ENCODE peak calls at places on chromosomes 3 and 15, in four cellular contexts. L is OCI-LY7, K is PC-9, W is neuronal stem cell. I is an unnamed sample.

GRCh38 chr15:87599616-87600015 is 656.9 kb downstream of the NTRK3 start:
- DNase-seq in L (no peak), K (no peak), W (no peak), I (peak)

GRCh38 chr15:70376929-70377691 is 279.4 kb upstream of the TLE3 start:
- DNase-seq in L (no peak), K (no peak), W (no peak), I (peak)

GRCh38 chr15:95324596-95325135 is 1005.8 kb upstream of the NR2F2 start:
- DNase-seq in L (no peak), K (no peak), W (no peak), I (no peak)

GRCh38 chr3:194602580-194603300 is 30.5 kb downstream of the TMEM44 start:
- DNase-seq in L (no peak), K (no peak), W (no peak), I (peak)

GRCh38 chr3:72334681-72335457 is 513.4 kb downstream of the SHQ1 start:
- DNase-seq in L (no peak), K (no peak), W (no peak), I (no peak)

GRCh38 chr15:35932541-35932940 is 386.6 kb upstream of the DPH6 start:
- DNase-seq in L (no peak), K (no peak), W (no peak), I (peak)

GRCh38 chr3:135918600-135918999 is 46.9 kb upstream of the PPP2R3A start:
- DNase-seq in L (no peak), K (no peak), W (peak), I (peak)

GRCh38 chr15:71149645-71150557 is 34.6 kb downstream of the THSD4 start:
- DNase-seq in L (no peak), K (no peak), W (no peak), I (peak)

GRCh38 chr3:69504232-69504631 is 118.3 kb upstream of the FRMD4B start:
- DNase-seq in L (no peak), K (no peak), W (no peak), I (peak)

GRCh38 chr3:172394692-172395091 is 53.6 kb downstream of the GHSR start:
- DNase-seq in L (no peak), K (no peak), W (no peak), I (no peak)

GRCh38 chr3:132790806-132791205 is 68.6 kb upstream of the NPHP3 start:
- DNase-seq in L (no peak), K (no peak), W (no peak), I (no peak)

GRCh38 chr15:79682285-79682684 is 214.5 kb downstream of the MTHFS start:
- DNase-seq in L (no peak), K (no peak), W (no peak), I (peak)

GRCh38 chr3:13105851-13106250 is 32.6 kb upstream of the IQSEC1 start:
- DNase-seq in L (no peak), K (no peak), W (no peak), I (no peak)

GRCh38 chr15:94205366-94205765 is 26.0 kb upstream of the MCTP2 start:
- DNase-seq in L (no peak), K (no peak), W (no peak), I (peak)

GRCh38 chr3:114527036-114527644 is 233.3 kb downstream of the TIGIT start:
- DNase-seq in L (peak), K (no peak), W (no peak), I (peak)

GRCh38 chr3:59189561-59190338 is 139.9 kb upstream of the CFAP20DC start:
- DNase-seq in L (no peak), K (peak), W (no peak), I (no peak)

GRCh38 chr15:60949034-60949977 is 279.8 kb downstream of the RORA start:
- DNase-seq in L (no peak), K (no peak), W (no peak), I (no peak)

GRCh38 chr3:8555705-8556314 is 54.2 kb downstream of the LMCD1 start:
- DNase-seq in L (no peak), K (no peak), W (no peak), I (peak)
- H3K4me2 ChIP-seq in L (no peak), K (no peak), W (no peak), I (no peak)

GRCh38 chr3:98769436-98769835 is 6.3 kb downstream of the ST3GAL6 start:
- DNase-seq in L (no peak), K (no peak), W (no peak), I (no peak)
- H3K4me2 ChIP-seq in L (no peak), K (no peak), W (no peak), I (no peak)

GRCh38 chr3:30847589-30847988 is 46.9 kb downstream of the GADL1 start:
- DNase-seq in L (no peak), K (no peak), W (no peak), I (peak)
- H3K4me2 ChIP-seq in L (no peak), K (no peak), W (no peak), I (no peak)

DNA sequence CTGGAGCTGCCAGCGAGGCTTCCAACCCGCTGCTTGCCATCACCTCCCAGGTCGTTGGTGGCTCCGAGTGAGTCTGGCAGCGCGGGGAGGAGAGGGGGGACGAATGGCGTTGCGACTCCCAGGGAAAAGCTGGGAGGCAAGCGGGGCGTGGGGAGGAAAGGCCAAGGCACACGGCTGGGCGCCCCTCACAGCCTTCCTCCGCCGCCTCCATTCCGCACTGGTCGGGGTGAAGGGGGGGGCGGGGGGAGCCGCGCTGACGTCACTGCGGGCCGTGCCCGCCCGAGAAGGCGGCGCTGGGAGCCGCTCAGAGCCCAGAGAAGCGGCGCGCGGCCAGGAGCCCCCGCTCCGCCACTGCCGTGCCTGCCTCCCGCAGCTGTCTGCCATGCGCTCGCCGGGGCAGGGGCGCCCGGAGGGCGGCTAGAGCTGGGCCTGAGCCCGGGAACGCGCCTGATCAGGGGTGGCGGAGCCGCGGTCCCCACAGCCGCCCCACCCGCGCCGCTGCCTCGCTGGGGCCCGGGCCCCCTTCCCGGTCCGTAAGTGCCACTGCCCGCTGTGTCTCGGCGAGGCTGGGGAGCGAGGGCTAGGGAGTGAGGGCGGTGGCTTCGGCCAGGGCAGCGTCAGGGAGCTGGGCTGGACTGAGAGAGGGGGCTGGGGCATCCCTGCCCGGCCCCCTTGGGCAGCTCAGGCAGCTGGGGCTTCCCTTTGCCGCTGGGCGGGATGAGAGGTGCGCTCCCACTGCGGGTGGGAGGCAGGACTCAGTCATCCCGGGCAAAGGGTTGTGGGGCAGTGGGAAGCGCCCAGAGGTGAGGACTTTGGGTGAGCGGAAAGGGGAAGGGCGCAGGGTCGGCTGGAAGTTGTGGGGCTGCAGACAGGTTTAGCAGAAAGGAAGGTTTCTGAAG is 27.8 kb upstream of the POLG start:
- DNase-seq in L (no peak), K (no peak), W (no peak), I (no peak)
- H3K4me2 ChIP-seq in L (no peak), K (no peak), W (no peak), I (no peak)

DNA sequence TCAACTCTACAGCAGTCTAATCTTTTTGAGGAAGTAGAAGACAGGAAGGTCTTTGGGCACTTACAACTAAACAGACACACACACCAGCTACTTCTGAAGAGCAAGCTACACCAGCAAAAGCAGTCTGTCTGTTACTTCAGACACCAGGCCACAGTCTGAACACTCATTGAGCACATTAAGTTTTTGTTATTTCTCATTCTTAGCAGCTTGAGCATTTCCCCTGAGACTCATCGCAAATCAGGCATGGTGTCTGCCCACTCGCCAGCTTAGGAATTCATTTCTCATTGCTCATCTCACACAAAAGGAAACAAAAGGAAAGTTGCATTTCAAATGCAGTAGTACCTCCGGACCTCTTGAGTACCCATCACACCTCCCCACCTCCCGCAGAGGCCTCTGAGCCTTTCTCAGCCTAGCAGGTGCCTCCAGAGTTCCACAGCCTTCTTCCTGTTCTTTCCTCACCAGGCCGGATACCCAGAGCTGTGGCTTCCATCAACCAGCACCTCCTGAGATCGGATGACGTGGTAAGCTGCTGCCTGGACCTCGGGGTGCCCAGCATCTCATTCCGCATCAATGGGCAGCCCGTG is 302.0 kb downstream of the RYR3 start:
- DNase-seq in L (no peak), K (no peak), W (no peak), I (peak)
- H3K4me2 ChIP-seq in L (no peak), K (no peak), W (no peak), I (no peak)

GRCh38 chr15:93162560-93162959 is 73.5 kb upstream of the RGMA start:
- DNase-seq in L (no peak), K (no peak), W (no peak), I (no peak)

GRCh38 chr15:93166675-93167074 is 77.7 kb upstream of the RGMA start:
- DNase-seq in L (no peak), K (no peak), W (no peak), I (no peak)

GRCh38 chr15:93165737-93166136 is 76.7 kb upstream of the RGMA start:
- DNase-seq in L (no peak), K (no peak), W (no peak), I (no peak)

GRCh38 chr15:93167291-93167690 is 78.3 kb upstream of the RGMA start:
- DNase-seq in L (no peak), K (no peak), W (no peak), I (no peak)

GRCh38 chr15:93164409-93164808 is 75.4 kb upstream of the RGMA start:
- DNase-seq in L (no peak), K (no peak), W (no peak), I (no peak)
- H3K4me2 ChIP-seq in L (no peak), K (no peak), W (no peak), I (no peak)

DNA sequence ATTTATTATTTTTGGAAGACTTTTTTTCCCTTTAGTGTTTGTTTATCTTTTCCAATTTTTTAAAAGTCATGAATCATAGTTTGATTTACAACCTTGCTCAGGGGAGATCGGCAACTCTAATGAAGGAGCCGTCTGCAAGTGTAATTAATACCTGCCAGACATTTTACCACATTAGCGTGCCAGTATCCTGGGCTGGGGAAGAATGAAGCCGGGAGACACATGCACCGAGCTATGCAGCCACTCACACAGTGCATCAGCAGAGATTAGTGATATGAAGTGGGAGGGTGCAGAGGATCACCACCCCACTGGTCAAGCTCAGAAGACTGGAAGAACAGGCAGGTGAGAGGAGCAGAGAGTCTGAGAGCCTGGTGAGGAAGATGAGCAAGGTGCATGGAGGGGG is 821.5 kb downstream of the TUSC7 start:
- DNase-seq in L (no peak), K (no peak), W (no peak), I (no peak)
- H3K4me2 ChIP-seq in L (no peak), K (no peak), W (no peak), I (no peak)

GRCh38 chr3:130504701-130505100 is 12.3 kb upstream of the COL6A6 start:
- DNase-seq in L (no peak), K (no peak), W (no peak), I (no peak)
- H3K4me2 ChIP-seq in L (no peak), K (no peak), W (no peak), I (no peak)

GRCh38 chr15:83898295-83898694 is 244.4 kb downstream of the ADAMTSL3 start:
- DNase-seq in L (no peak), K (no peak), W (no peak), I (no peak)

GRCh38 chr15:83905874-83906273 is 252.0 kb downstream of the ADAMTSL3 start:
- DNase-seq in L (no peak), K (no peak), W (no peak), I (no peak)

GRCh38 chr15:83899670-83900069 is 245.7 kb downstream of the ADAMTSL3 start:
- DNase-seq in L (no peak), K (no peak), W (no peak), I (peak)

DNA sequence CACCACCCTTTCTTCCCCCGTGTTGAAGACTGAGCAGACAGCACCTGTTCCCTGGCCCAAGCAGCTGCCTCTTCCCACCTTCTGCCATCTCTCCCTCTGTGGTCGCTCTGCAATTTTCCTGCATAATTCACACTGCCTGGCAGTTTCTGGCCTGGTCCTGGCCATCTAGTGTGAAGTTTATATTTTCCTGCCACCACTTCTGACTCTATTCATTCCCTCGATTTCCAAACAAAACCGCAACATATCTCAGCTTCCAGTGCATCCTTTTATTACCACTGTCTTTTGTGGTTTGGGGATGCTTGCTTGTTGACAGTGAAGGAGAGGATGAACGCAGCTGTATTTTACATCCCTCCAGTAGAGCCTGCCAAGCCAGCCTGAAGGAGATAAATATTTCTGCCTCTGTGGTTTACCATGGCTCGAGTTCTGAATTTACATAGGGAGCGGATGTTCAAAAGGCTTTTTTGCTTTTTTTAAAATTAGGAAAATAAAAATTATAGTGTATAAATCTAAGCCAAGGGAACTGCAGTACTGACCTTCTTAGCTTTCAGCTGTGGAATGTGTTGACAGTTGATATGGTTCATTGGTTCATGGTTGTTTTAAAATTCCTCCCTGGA is 250.3 kb downstream of the ADAMTSL3 start:
- DNase-seq in L (no peak), K (no peak), W (no peak), I (peak)
- H3K4me2 ChIP-seq in L (no peak), K (no peak), W (no peak), I (no peak)

DNA sequence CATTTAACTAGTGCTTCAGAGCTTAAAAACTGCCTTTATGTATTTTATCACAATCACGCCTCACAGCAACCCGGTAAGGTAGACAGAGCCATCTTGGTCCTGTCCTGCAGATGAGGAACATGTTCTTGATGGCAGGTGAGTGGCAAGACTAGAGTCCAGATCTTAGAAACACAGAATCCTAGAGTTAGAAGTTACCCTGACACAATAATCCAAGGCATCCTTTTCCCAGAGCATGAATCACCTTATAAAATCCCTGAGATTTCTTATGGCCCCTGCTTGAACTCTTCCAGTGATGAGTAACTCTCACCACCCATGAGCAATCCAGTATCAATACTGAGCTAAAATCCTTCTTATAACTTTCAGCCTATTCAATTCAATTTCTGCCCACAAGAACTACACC is 16.9 kb downstream of the POPDC2 start:
- DNase-seq in L (no peak), K (no peak), W (no peak), I (peak)
- H3K4me2 ChIP-seq in L (no peak), K (peak), W (no peak), I (peak)